ENCODE peak calls at places on chromosomes 2 and 18, in four cellular contexts. G is lower lobe of right lung, H is A549, I is fibroblast of lung. U is an unnamed sample.

GRCh38 chr18:58269931-58270330 is 225.9 kb downstream of the NEDD4L start:
- DNase-seq in G (no peak), H (no peak), I (no peak), U (no peak)

GRCh38 chr18:56492136-56492535 is 146.3 kb downstream of the TXNL1 start:
- DNase-seq in H (no peak), I (no peak), G (no peak), U (no peak)

GRCh38 chr2:10775831-10776230 is 36.8 kb downstream of the PDIA6 start:
- DNase-seq in I (no peak), H (no peak), G (no peak), U (no peak)

GRCh38 chr18:323253-323622 is 55.4 kb upstream of the THOC1 start:
- DNase-seq in G (no peak), I (peak; percentile 17), H (no peak), U (no peak)

GRCh38 chr2:196131949-196132925 is 39.1 kb downstream of the STK17B start:
- DNase-seq in G (no peak), H (no peak), I (peak; percentile 49), U (no peak)

GRCh38 chr2:15730545-15731212 is 139.0 kb downstream of the DDX1 start:
- DNase-seq in H (peak; percentile 85), G (peak; percentile 91), I (peak; percentile 95), U (peak; percentile 92)

GRCh38 chr2:215437614-215438013 is 1.7 kb upstream of the FN1 start:
- DNase-seq in I (peak; percentile 38), G (no peak), H (no peak), U (no peak)

GRCh38 chr2:157056200-157056676 is 201.3 kb upstream of the GALNT5 start:
- DNase-seq in G (no peak), I (peak; percentile 96), H (no peak), U (no peak)

GRCh38 chr18:46211816-46212215 is 107.6 kb downstream of the HAUS1 start:
- DNase-seq in H (no peak), G (no peak), I (peak; percentile 37), U (no peak)

GRCh38 chr18:14937271-14937670 is 189.3 kb downstream of the ANKRD30B start:
- DNase-seq in I (no peak), G (no peak), H (no peak), U (no peak)

GRCh38 chr2:160474319-160474645 is 19.3 kb downstream of the RBMS1 start:
- DNase-seq in I (peak; percentile 44), G (no peak), H (no peak), U (no peak)

GRCh38 chr2:160561551-160562280 is 68.1 kb upstream of the RBMS1 start:
- DNase-seq in H (no peak), G (no peak), I (peak; percentile 81), U (no peak)

GRCh38 chr2:120441351-120441700 is 95.4 kb downstream of the INHBB start:
- DNase-seq in G (no peak), I (no peak), H (no peak), U (no peak)

GRCh38 chr18:57390044-57390443 is 37.7 kb downstream of the ST8SIA3 start:
- DNase-seq in G (no peak), I (no peak), H (no peak), U (no peak)

GRCh38 chr2:112585400-112585799 is 991 bp downstream of the CHCHD5 start:
- DNase-seq in G (no peak), I (no peak), H (no peak), U (no peak)

GRCh38 chr2:106028192-106028591 is 165.9 kb downstream of the UXS1 start:
- DNase-seq in H (no peak), G (no peak), I (no peak), U (no peak)

GRCh38 chr2:109368798-109369197 is 239.8 kb downstream of the SH3RF3 start:
- DNase-seq in H (no peak), G (no peak), I (no peak), U (no peak)

GRCh38 chr2:74201596-74201995 is 3.2 kb downstream of the MTHFD2 start:
- DNase-seq in I (peak; percentile 87), H (no peak), G (no peak), U (no peak)

GRCh38 chr2:43724728-43725526 is 48.7 kb upstream of the C1GALT1C1L start:
- DNase-seq in G (no peak), I (no peak), H (no peak), U (no peak)

GRCh38 chr2:3633089-3633981 is 24.7 kb upstream of the ALLC start:
- DNase-seq in I (peak; percentile 81), G (no peak), H (no peak), U (no peak)

GRCh38 chr2:240922982-240923537 is 16.9 kb downstream of the CROCC2 start:
- DNase-seq in I (no peak), G (peak; percentile 42), H (no peak), U (no peak)

GRCh38 chr18:7808992-7809391 is 241.9 kb downstream of the PTPRM start:
- DNase-seq in G (no peak), I (no peak), H (no peak), U (no peak)
- TF ChIP-seq CTCF in G (no peak), I (no peak), H (no peak), U (no peak)

DNA sequence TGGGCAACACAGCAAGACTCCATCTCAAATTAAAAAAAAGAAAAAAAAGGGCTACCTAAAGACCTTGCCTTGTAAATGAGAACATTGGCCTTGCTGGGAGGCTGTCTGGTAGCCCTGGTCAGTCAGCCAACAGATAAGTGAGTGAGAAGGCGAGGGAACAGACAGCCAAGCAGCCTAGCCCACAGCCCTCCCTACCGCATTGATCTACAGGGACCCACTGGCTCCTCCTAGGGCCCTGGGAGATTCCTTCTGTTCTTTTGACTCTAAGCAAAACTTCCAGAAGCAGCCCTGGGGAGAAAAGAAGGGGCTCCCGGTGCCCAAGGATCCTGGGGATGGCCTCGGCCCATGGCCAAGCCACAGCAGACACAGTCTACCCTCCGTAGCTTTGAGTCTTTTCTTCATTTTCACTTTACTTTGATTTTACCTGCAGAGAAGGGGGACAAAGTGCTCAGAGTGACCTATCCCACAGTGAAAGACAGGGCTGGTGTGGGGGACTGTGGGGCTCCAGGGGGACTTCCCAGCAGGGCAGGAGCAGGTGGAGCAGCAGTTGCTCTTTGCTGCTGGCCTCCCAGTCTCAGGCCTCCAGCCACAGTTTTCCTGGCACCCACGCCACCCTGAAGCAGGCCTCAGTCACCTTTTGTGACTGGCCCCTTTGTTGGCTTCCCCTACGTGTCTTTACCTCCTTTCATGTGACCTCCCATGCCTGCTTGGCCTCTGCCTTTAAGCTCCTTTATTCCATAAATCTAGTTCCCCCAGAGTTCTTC is 5.1 kb downstream of the CEP68 start:
- DNase-seq in I (no peak), G (no peak), H (no peak), U (peak; percentile 62)
- H3K4me1 ChIP-seq in I (peaks cover 14% of the 10 kb centered on the region), G (peaks cover 76% of the 10 kb centered on the region), H (peaks cover 35% of the 10 kb centered on the region), U (peaks cover 42% of the 10 kb centered on the region)

GRCh38 chr18:50982802-50983179 is 15.0 kb downstream of the ELAC1 start:
- DNase-seq in G (no peak), H (no peak), I (peak; percentile 46), U (no peak)
- TF ChIP-seq CTCF in G (no peak), H (no peak), I (peak; percentile 19), U (no peak)

DNA sequence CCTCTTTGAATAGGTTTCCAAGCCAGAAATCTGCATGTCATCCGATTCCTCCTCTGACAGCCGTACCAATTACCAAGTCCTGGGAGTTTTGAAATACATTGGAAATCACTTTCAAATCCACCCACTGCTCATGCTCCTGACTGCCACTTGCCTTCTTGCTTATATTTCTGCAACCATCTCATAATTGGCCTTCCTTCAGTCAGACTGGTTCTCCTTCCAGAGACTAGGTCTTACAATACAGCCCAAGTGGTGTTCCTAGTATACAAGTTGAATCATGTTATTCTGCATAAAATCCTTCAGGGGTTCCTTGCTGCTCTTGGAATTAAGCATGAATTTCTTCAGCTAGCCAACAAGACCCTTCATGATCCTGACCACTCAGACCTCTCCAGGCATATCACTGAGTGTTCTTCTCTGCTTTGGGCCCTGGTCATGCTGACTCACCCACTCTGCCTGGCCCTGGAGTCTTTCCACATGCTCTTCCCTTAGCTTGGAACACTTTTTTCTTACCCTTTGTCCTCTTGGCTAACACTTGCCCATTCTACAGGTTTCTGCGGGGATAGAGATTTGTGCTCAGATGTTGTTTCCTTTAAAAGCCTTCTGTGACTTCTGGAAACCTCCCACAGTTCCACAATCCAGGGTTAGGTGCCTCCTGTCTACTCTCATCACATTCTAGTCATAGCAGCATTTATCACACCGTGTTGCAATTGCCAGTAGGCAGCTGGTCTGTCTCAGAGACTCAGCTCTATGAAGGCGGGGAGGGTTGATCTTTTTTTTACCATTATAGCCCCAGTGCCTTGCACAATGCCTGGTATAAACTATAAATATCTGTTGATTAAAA is 157.6 kb downstream of the ARL6IP6 start:
- DNase-seq in H (no peak), I (no peak), G (no peak), U (no peak)
- H3K4me1 ChIP-seq in H (peaks cover 3% of the 10 kb centered on the region), I (no peaks in the 10 kb centered on the region), G (no peaks in the 10 kb centered on the region), U (no peaks in the 10 kb centered on the region)

GRCh38 chr2:170885130-170885791 is 43.8 kb upstream of the GORASP2 start:
- DNase-seq in I (no peak), H (no peak), G (no peak), U (no peak)
- TF ChIP-seq CTCF in I (no peak), H (no peak), G (no peak), U (no peak)

DNA sequence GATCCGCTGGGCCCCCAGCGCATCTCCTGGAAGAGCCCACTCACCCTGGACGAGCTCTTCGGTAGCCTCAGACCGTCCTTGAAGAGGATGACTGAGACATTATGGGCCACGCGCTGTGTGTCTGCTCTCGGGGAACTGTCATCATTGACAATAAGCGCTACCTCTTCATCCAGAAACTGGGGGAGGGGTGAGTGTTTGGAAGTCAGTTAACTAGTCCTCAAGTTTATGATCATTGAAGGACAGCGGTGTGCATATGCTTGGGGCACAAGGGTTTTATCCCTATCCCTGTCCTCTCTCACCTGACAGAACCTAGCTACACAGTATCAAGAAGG is 586 bp downstream of the STK16 start:
- DNase-seq in H (no peak), I (no peak), G (no peak), U (no peak)
- H3K4me1 ChIP-seq in H (peaks cover 56% of the 10 kb centered on the region), I (peaks cover 18% of the 10 kb centered on the region), G (peaks cover 63% of the 10 kb centered on the region), U (peaks cover 26% of the 10 kb centered on the region)

DNA sequence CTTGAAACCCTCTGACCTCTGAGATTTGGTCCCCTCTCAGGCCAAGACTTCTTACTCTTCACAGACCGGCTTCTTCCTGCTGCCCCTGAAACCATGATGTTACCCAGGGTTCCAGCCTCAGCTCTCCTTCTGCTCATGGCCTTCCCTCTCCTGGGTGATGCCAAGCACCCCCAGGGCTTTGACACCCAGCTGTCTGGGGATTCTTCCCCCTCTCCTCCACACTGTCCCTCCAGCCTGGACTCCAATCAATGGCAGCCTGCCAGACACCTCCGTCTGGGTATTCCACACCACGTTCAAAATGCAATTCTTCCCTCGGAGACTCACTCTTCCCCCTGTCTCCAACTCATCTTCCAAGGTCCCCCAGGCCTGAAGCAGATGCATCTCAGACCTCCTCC is 25.0 kb downstream of the SPP2 start:
- DNase-seq in H (no peak), G (no peak), I (no peak), U (no peak)
- TF ChIP-seq CTCF in H (no peak), G (no peak), I (no peak), U (no peak)

U was measured in pancreas.